ENCODE peak calls at places on chromosomes 16 and 17, in five cellular contexts. V, S, Q, Z and J are unnamed samples.

GRCh38 chr17:64461788-64462187 is 12.9 kb downstream of the MILR1 start:
- DNase-seq in Z (no peak), Q (no peak), S (no peak), V (no peak), J (no peak)

GRCh38 chr16:67190448-67191399 is 788 bp upstream of the EXOC3L1 start:
- DNase-seq in V (no peak), Z (no peak), Q (no peak), S (no peak), J (peak)

GRCh38 chr16:88331989-88332920 is 50.5 kb upstream of the ZNF469 start:
- DNase-seq in V (peak), S (peak), Z (no peak), Q (peak), J (peak)

GRCh38 chr17:58326609-58327341 is 1.8 kb downstream of the TSPOAP1 start:
- DNase-seq in V (no peak), Z (no peak), S (no peak), Q (no peak), J (no peak)

GRCh38 chr17:13306310-13306962 is 288.6 kb upstream of the ELAC2 start:
- DNase-seq in S (no peak), V (peak), Q (peak), Z (no peak), J (peak)

GRCh38 chr17:10182785-10183184 is 15.6 kb downstream of the GAS7 start:
- DNase-seq in Q (no peak), V (no peak), Z (no peak), S (no peak), J (no peak)

GRCh38 chr17:59668816-59669215 is 38.4 kb downstream of the PTRH2 start:
- DNase-seq in V (peak), Z (no peak), S (no peak), Q (no peak), J (no peak)

GRCh38 chr16:66364117-66364958 is 2.2 kb upstream of the CDH5 start:
- DNase-seq in S (peak), V (no peak), Q (peak), Z (no peak), J (peak)

GRCh38 chr16:88453621-88454314 is 688 bp downstream of the ZFPM1 start:
- DNase-seq in V (no peak), Q (peak), Z (no peak), S (no peak), J (peak)

GRCh38 chr17:17182601-17183136 is 23.5 kb downstream of the PLD6 start:
- DNase-seq in Z (no peak), S (no peak), V (no peak), Q (no peak), J (no peak)

GRCh38 chr16:17001471-17001870 is 469.3 kb downstream of the XYLT1 start:
- DNase-seq in V (no peak), Q (no peak), Z (no peak), S (no peak), J (no peak)

GRCh38 chr17:74671031-74671771 is 41.5 kb downstream of the CD300LF start:
- DNase-seq in S (peak), Q (peak), Z (peak), V (peak), J (peak)

GRCh38 chr17:63039899-63040602 is 74.0 kb downstream of the TANC2 start:
- DNase-seq in Z (no peak), S (no peak), Q (no peak), V (peak), J (no peak)

GRCh38 chr16:23254338-23254737 is 47.8 kb upstream of the SCNN1B start:
- DNase-seq in Q (peak), V (no peak), Z (no peak), S (no peak), J (peak)

GRCh38 chr17:40535438-40535837 is 29.8 kb downstream of the CCR7 start:
- DNase-seq in S (no peak), V (no peak), Q (no peak), Z (no peak), J (no peak)

GRCh38 chr17:75531724-75532090 is 6.2 kb downstream of the LLGL2 start:
- DNase-seq in Z (no peak), S (no peak), V (no peak), Q (peak), J (no peak)

GRCh38 chr16:85659805-85660511 is 28.8 kb downstream of the GINS2 start:
- DNase-seq in Z (peak), V (no peak), Q (peak), S (peak), J (peak)

GRCh38 chr17:49717371-49717841 is 9.6 kb upstream of the SLC35B1 start:
- DNase-seq in S (no peak), V (no peak), Q (no peak), Z (no peak), J (no peak)

GRCh38 chr16:84390131-84390785 is 21.9 kb downstream of the ATP2C2 start:
- DNase-seq in V (no peak), Q (peak), Z (no peak), S (peak), J (peak)

GRCh38 chr17:7219812-7220592 is at the start of the genes ACADVL and DLG4:
- DNase-seq in Z (peak), Q (peak), S (peak), V (peak), J (peak)

GRCh38 chr17:7222093-7222971 is 2.6 kb downstream of the ACADVL start:
- DNase-seq in Z (no peak), S (no peak), V (no peak), Q (no peak), J (no peak)

GRCh38 chr17:7220593-7221280 is 999 bp downstream of the ACADVL start:
- DNase-seq in S (no peak), Q (peak), V (no peak), Z (peak), J (peak)

GRCh38 chr17:7222972-7223292 is 3.2 kb downstream of the ACADVL start:
- DNase-seq in V (no peak), Z (no peak), S (no peak), Q (no peak), J (no peak)

DNA sequence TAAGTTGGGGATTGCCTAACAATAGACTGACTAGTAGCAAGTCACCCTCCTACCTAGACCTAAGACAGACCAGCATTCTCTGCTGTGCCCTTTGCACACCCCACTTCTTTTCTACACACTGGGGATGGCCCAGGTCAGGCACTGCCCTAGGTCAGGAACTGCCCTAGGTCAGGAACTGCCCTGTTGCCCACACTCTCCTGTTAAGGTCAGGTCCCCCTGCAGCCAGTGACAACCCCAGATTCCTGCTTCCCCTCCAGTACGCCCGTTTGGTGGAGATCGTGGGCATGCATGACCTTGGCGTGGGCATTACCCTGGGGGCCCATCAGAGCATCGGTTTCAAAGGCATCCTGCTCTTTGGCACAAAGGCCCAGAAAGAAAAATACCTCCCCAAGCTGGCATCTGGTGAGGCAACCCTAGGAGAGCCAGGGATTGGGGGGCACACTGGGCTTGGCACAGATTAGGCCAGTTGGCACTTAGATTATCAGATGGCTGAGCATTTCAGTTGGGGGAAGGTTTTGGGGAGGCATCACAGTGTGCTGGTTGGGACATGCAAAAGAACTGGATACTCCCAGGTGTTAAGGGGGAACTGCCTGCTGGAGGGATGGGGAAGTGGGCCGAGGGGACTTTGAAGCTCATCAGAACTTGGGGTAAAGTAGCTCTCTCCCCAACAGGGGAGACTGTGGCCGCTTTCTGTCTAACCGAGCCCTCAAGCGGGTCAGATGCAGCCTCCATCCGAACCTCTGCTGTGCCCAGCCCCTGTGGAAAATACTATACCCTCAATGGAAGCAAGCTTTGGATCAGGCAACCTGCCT is 1.7 kb downstream of the ACADVL start:
- DNase-seq in Q (no peak), V (no peak), S (no peak), Z (no peak), J (no peak)
- H3K4me3 ChIP-seq in Q (no peak), V (peak), S (no peak), Z (no peak), J (peak)

GRCh38 chr16:27319257-27319965 is 5.6 kb downstream of the IL4R start:
- DNase-seq in V (no peak), Q (no peak), S (no peak), Z (no peak), J (no peak)

GRCh38 chr16:27317320-27317719 is 3.5 kb downstream of the IL4R start:
- DNase-seq in Z (no peak), V (no peak), Q (no peak), S (no peak), J (no peak)

GRCh38 chr16:27317738-27318398 is 4.1 kb downstream of the IL4R start:
- DNase-seq in S (no peak), Z (no peak), Q (no peak), V (no peak), J (no peak)

GRCh38 chr16:27320261-27321012 is 6.7 kb downstream of the IL4R start:
- DNase-seq in Q (no peak), S (no peak), Z (no peak), V (no peak), J (no peak)

GRCh38 chr16:27318399-27319256 is 4.9 kb downstream of the IL4R start:
- DNase-seq in Q (peak), Z (peak), S (peak), V (no peak), J (no peak)
- H3K4me3 ChIP-seq in Q (no peak), Z (peak), S (no peak), V (no peak), J (no peak)

GRCh38 chr16:56747486-56748045 is 17.6 kb downstream of the NUP93 start:
- DNase-seq in V (no peak), S (no peak), Q (peak), Z (no peak), J (no peak)
- H3K4me3 ChIP-seq in V (no peak), S (no peak), Q (no peak), Z (no peak), J (no peak)

DNA sequence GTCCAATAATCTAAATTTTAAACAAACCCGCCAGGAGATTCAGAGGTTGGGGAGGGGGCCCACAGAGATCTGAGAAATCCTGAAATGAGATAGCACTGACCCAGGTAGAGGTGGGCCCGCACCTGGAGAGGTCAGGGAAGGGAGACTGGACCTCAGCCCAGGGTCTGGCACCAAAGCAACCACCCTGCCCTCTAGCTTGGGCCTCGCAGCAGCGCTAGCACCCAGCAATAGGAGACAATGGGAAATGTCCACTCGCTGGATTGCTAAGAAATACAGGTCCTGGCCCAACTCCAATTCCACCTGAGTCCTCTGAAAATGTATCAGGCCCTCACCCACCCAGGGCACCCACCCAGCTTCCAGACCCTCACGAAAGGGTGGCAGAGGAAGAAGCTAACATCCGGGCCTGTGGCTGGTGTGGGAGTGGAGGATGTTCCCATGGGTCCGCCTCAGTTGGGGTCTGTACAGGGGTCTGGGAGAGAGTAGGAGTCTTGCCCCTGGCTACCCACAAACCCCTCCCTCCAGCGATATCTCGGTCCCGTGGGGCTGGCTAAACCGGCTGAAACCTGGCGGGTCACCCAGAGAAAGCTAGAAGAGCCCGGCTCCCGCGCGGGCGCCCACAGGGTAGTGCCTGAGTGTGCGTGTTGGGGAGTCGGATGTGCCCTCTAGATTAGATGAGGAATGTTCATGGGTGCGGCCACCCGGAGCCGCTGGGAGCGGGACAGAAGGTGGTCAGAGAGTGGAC is 1.1 kb downstream of the PLLP start:
- DNase-seq in Z (no peak), V (no peak), S (no peak), Q (no peak), J (no peak)
- H3K4me3 ChIP-seq in Z (no peak), V (no peak), S (no peak), Q (no peak), J (no peak)

GRCh38 chr17:48611681-48612455 is 1.1 kb upstream of the HOXB7 start:
- DNase-seq in Q (no peak), S (no peak), V (no peak), Z (no peak), J (peak)
- H3K4me3 ChIP-seq in Q (no peak), S (peak), V (no peak), Z (peak), J (peak)

GRCh38 chr16:19085679-19086200 is 18.3 kb downstream of the COQ7 start:
- DNase-seq in V (no peak), Q (peak), S (no peak), Z (no peak), J (no peak)
- H3K4me3 ChIP-seq in V (peak), Q (no peak), S (no peak), Z (no peak), J (no peak)

GRCh38 chr17:50905460-50905803 is 39.3 kb upstream of the TOB1 start:
- DNase-seq in Q (peak), S (no peak), Z (no peak), V (no peak), J (no peak)

GRCh38 chr17:50904522-50905459 is 38.6 kb upstream of the TOB1 start:
- DNase-seq in V (no peak), Z (no peak), Q (no peak), S (peak), J (peak)

GRCh38 chr17:50903604-50904521 is 37.7 kb upstream of the TOB1 start:
- DNase-seq in Z (peak), S (no peak), V (no peak), Q (no peak), J (peak)

GRCh38 chr17:50908140-50908859 is 42.1 kb upstream of the TOB1 start:
- DNase-seq in V (no peak), Q (no peak), Z (no peak), S (no peak), J (no peak)

DNA sequence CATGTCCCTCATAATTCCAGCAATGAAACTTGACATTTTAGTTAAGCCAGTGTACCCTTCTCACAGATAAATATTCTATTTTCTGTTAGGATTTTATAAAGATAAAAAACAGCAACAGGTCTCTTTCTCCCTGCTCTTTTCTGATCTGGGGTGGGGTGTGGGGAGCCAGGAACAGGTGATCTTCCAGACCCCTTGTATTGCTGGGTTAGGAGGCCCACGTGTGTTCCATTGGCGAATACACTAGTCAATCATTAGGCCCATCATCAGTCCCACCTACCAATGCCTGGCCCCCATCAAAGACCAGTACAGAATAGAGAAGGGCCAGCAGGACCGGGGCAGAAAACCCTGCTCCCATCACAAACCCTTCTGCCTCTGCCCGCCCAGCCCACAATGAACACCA is 40.3 kb upstream of the TOB1 start:
- DNase-seq in Z (no peak), V (no peak), S (no peak), Q (no peak), J (no peak)
- H3K4me3 ChIP-seq in Z (no peak), V (no peak), S (no peak), Q (no peak), J (no peak)